ENCODE peak calls at places on chromosome 1, in four cellular contexts. N, C, I and M are unnamed samples.

GRCh38 chr1:200343874-200344273 is 66.0 kb downstream of the ZNF281 start:
- DNase-seq in C (no peak), N (no peak), I (no peak), M (no peak)

GRCh38 chr1:216626394-216627067 is 96.7 kb downstream of the ESRRG start:
- DNase-seq in C (no peak), I (no peak), N (no peak), M (no peak)

GRCh38 chr1:100100202-100100601 is 32.5 kb downstream of the SASS6 start:
- DNase-seq in N (peak), C (no peak), I (no peak), M (no peak)

GRCh38 chr1:231171623-231172197 is 9.9 kb downstream of the TRIM67 start:
- DNase-seq in I (no peak), C (no peak), N (no peak), M (no peak)

GRCh38 chr1:71390518-71390917 is 309.7 kb upstream of the ZRANB2 start:
- DNase-seq in I (no peak), N (no peak), C (no peak), M (no peak)

GRCh38 chr1:28718601-28719331 is 18.0 kb upstream of the YTHDF2 start:
- DNase-seq in I (no peak), C (no peak), N (peak), M (no peak)

GRCh38 chr1:196609114-196609737 is 986 bp upstream of the KCNT2 start:
- DNase-seq in I (no peak), C (no peak), N (peak), M (no peak)

GRCh38 chr1:13812456-13813397 is 112.7 kb downstream of the PRDM2 start:
- DNase-seq in I (no peak), N (no peak), C (no peak), M (no peak)

GRCh38 chr1:10283318-10283984 is 73.1 kb downstream of the KIF1B start:
- DNase-seq in N (peak), C (peak), I (peak), M (no peak)

GRCh38 chr1:5889462-5889861 is 102.8 kb downstream of the NPHP4 start:
- DNase-seq in N (no peak), I (no peak), C (no peak), M (no peak)

GRCh38 chr1:116075981-116076380 is 35.2 kb upstream of the MAB21L3 start:
- DNase-seq in C (no peak), N (no peak), I (no peak), M (no peak)

GRCh38 chr1:206067486-206068302 is 14.7 kb downstream of the RHEX start:
- DNase-seq in I (no peak), N (peak), C (no peak), M (no peak)

GRCh38 chr1:107225706-107226105 is 84.9 kb downstream of the NTNG1 start:
- DNase-seq in C (no peak), N (no peak), I (no peak), M (no peak)

GRCh38 chr1:230012742-230013141 is 54.3 kb upstream of the GALNT2 start:
- DNase-seq in I (no peak), C (no peak), N (no peak), M (no peak)

GRCh38 chr1:35319988-35320713 is 51.6 kb downstream of the ZMYM4 start:
- DNase-seq in I (no peak), N (no peak), C (no peak), M (no peak)

GRCh38 chr1:170663441-170664282 is at the start of gene PRRX1:
- DNase-seq in N (no peak), C (no peak), I (no peak), M (no peak)

GRCh38 chr1:234588402-234588801 is 21.6 kb downstream of the IRF2BP2 start:
- DNase-seq in N (no peak), C (no peak), I (no peak), M (no peak)

GRCh38 chr1:162822391-162823200 is 32.1 kb downstream of the HSD17B7 start:
- DNase-seq in N (no peak), C (no peak), I (no peak), M (no peak)

GRCh38 chr1:228009116-228009827 is 2.5 kb downstream of the WNT3A start:
- DNase-seq in I (no peak), C (no peak), N (no peak), M (no peak)

GRCh38 chr1:117732956-117733355 is 127.1 kb downstream of the TENT5C start:
- DNase-seq in I (no peak), N (no peak), C (no peak), M (no peak)

GRCh38 chr1:2205191-2205952 is 10.8 kb upstream of the FAAP20 start:
- DNase-seq in C (peak), N (peak), I (no peak), M (peak)

GRCh38 chr1:111139234-111139955 is 498 bp downstream of the DRAM2 start:
- DNase-seq in I (peak), N (peak), C (peak), M (peak)

GRCh38 chr1:4796999-4797375 is 142.6 kb downstream of the AJAP1 start:
- DNase-seq in I (no peak), N (no peak), C (no peak), M (no peak)

GRCh38 chr1:177948336-177948972 is 21.4 kb downstream of the SEC16B start:
- DNase-seq in N (peak), I (peak), C (no peak), M (peak)

GRCh38 chr1:5891736-5892135 is 100.5 kb downstream of the NPHP4 start:
- DNase-seq in C (no peak), I (no peak), N (no peak), M (no peak)

GRCh38 chr1:64471218-64471719 is 1.3 kb downstream of the CACHD1 start:
- DNase-seq in C (no peak), N (no peak), I (no peak), M (no peak)

GRCh38 chr1:234893725-234894630 is 234.7 kb downstream of the TOMM20 start:
- DNase-seq in N (peak), C (no peak), I (no peak), M (no peak)

GRCh38 chr1:53644496-53644895 is 94.5 kb downstream of the GLIS1 start:
- DNase-seq in N (no peak), C (no peak), I (no peak), M (no peak)

GRCh38 chr1:115069186-115069585 is 20.1 kb downstream of the TSPAN2 start:
- DNase-seq in I (no peak), N (no peak), C (no peak), M (no peak)

GRCh38 chr1:1182491-1183220 is 9.0 kb downstream of the TTLL10 start:
- DNase-seq in I (no peak), N (no peak), C (no peak), M (no peak)

GRCh38 chr1:97334454-97334853 is 586.4 kb downstream of the DPYD start:
- DNase-seq in C (no peak), N (no peak), I (no peak), M (no peak)

GRCh38 chr1:35243681-35244080 is 24.8 kb upstream of the ZMYM4 start:
- DNase-seq in I (no peak), C (no peak), N (no peak), M (peak)

GRCh38 chr1:222557148-222557547 is 9.2 kb upstream of the HHIPL2 start:
- DNase-seq in I (no peak), C (no peak), N (no peak), M (no peak)

GRCh38 chr1:235441159-235441685 is 63.0 kb downstream of the B3GALNT2 start:
- DNase-seq in N (no peak), C (no peak), I (no peak), M (no peak)

GRCh38 chr1:156154317-156154749 is 948 bp downstream of the SEMA4A start:
- DNase-seq in C (peak), N (no peak), I (peak), M (peak)

GRCh38 chr1:63892632-63893395 is 119.0 kb downstream of the ROR1 start:
- DNase-seq in C (peak), N (no peak), I (peak), M (no peak)

GRCh38 chr1:93143136-93143535 is 37.1 kb downstream of the TMED5 start:
- DNase-seq in I (no peak), C (peak), N (no peak), M (no peak)

DNA sequence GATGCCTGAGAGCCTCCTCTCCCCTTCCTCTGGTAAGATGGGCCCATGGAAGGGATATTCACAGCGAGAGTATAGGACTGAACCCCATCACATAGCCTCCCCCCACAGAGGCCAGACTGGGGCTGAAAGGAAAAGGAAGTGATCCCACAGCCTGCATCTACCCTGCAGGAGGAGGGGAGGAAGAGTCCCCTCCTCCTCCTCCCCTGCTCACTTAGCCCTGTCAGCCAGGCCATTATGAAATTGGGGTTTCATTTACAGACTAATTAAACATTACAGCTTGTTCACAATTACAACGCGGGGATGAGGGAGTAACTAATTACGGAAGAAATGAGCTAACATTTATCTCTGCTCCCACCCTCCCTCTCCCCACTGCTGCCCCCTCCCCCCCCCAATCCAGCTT is 25.4 kb downstream of the DMAP1 start:
- DNase-seq in C (no peak), I (no peak), N (no peak), M (no peak)
- TF ChIP-seq SPI1 in C (no peak), I (no peak), N (no peak), M (no peak)

GRCh38 chr1:68955424-68955823 is 458.5 kb upstream of the DEPDC1 start:
- DNase-seq in I (no peak), N (no peak), C (no peak), M (no peak)

GRCh38 chr1:68953316-68953715 is 456.4 kb upstream of the DEPDC1 start:
- DNase-seq in C (no peak), N (no peak), I (no peak), M (no peak)

GRCh38 chr1:68959631-68960030 is 462.7 kb upstream of the DEPDC1 start:
- DNase-seq in C (no peak), N (no peak), I (no peak), M (no peak)

GRCh38 chr1:68958957-68959356 is 462.1 kb upstream of the DEPDC1 start:
- DNase-seq in C (no peak), N (no peak), I (no peak), M (no peak)

DNA sequence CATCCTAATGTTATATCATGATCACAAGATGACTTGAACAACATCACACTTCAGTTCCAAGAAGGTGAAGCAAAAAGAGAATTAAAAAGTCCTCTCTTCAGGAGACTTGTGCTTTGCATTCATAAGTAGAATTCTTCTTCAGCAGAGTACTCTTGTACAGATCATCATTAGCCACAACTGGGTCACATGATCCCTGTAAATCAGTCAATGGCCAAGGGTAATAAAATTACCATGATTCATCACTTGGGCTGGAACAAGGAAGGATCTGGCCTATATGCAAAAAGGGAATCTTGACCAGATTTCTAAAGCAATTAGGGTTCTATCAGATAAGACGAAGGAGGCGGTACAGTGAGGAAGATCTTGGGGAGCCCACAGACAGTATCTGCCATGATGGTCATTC is 458.0 kb upstream of the DEPDC1 start:
- DNase-seq in I (no peak), N (no peak), C (no peak), M (no peak)
- TF ChIP-seq SPI1 in I (no peak), N (no peak), C (no peak), M (no peak)

GRCh38 chr1:224267922-224268321 is 62.0 kb downstream of the NVL start:
- DNase-seq in C (no peak), I (no peak), N (no peak), M (no peak)

GRCh38 chr1:224276768-224277487 is 53.0 kb downstream of the NVL start:
- DNase-seq in I (no peak), N (no peak), C (no peak), M (no peak)

GRCh38 chr1:224274970-224275626 is 54.9 kb downstream of the NVL start:
- DNase-seq in I (no peak), N (no peak), C (no peak), M (no peak)

GRCh38 chr1:224271106-224271505 is 58.9 kb downstream of the NVL start:
- DNase-seq in N (no peak), I (no peak), C (no peak), M (no peak)

GRCh38 chr1:224273651-224274050 is 56.3 kb downstream of the NVL start:
- DNase-seq in I (no peak), N (no peak), C (no peak), M (no peak)
- TF ChIP-seq SPI1 in I (no peak), N (no peak), C (no peak), M (no peak)

GRCh38 chr1:207221934-207222351 is 99.5 kb upstream of the CD55 start:
- DNase-seq in N (peak), I (no peak), C (no peak), M (no peak)
- TF ChIP-seq SPI1 in N (no peak), I (no peak), C (no peak), M (no peak)

GRCh38 chr1:62194651-62195282 is at the start of gene L1TD1:
- DNase-seq in C (no peak), N (no peak), I (no peak), M (no peak)
- TF ChIP-seq SPI1 in C (no peak), N (no peak), I (no peak), M (no peak)

DNA sequence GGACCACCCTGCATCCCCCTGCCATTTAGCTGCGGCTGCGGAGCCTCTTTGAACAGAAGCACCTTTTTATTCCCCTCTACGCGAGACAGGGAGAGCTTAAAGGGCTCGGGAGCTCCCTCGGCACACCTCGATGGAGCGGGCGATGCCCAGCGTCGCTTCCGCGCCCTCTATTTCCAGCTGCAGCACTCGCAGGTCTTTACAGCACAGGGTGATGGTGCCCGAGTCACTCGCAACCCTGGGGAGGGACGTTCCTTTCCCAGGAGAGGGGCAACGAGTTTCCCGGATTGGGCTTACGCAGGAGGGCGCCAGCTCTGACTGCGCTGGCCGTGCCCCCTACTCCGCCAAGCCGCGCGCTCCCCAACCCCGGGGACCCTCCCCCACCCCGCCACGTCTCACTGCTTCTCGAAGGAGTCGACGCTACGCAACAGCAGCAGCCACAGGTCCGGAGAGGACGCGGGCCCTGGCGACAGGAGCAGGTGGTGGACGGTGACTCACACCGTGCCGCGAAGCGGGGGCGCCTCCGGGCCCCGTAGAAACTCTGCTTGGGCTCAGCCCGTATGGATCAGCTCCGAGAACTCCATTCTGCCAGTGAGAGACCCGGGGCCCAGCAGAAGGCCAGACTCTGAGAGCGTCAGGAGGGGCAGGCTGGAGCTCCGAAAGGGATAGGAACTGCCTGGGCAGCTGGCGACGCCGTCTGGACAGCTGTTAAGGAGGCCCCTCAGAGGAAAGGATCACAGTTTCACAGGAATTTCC is 5.8 kb upstream of the FAM167B start:
- DNase-seq in I (peak), N (peak), C (no peak), M (no peak)
- TF ChIP-seq SPI1 in I (no peak), N (no peak), C (no peak), M (no peak)

GRCh38 chr1:84855947-84856660 is 36.9 kb downstream of the LPAR3 start:
- DNase-seq in I (no peak), N (no peak), C (no peak), M (no peak)

GRCh38 chr1:84855168-84855567 is 37.8 kb downstream of the LPAR3 start:
- DNase-seq in N (no peak), C (no peak), I (no peak), M (no peak)

GRCh38 chr1:84851839-84852238 is 41.2 kb downstream of the LPAR3 start:
- DNase-seq in I (no peak), C (no peak), N (no peak), M (no peak)

GRCh38 chr1:84856871-84857270 is 36.1 kb downstream of the LPAR3 start:
- DNase-seq in I (no peak), N (no peak), C (no peak), M (no peak)

DNA sequence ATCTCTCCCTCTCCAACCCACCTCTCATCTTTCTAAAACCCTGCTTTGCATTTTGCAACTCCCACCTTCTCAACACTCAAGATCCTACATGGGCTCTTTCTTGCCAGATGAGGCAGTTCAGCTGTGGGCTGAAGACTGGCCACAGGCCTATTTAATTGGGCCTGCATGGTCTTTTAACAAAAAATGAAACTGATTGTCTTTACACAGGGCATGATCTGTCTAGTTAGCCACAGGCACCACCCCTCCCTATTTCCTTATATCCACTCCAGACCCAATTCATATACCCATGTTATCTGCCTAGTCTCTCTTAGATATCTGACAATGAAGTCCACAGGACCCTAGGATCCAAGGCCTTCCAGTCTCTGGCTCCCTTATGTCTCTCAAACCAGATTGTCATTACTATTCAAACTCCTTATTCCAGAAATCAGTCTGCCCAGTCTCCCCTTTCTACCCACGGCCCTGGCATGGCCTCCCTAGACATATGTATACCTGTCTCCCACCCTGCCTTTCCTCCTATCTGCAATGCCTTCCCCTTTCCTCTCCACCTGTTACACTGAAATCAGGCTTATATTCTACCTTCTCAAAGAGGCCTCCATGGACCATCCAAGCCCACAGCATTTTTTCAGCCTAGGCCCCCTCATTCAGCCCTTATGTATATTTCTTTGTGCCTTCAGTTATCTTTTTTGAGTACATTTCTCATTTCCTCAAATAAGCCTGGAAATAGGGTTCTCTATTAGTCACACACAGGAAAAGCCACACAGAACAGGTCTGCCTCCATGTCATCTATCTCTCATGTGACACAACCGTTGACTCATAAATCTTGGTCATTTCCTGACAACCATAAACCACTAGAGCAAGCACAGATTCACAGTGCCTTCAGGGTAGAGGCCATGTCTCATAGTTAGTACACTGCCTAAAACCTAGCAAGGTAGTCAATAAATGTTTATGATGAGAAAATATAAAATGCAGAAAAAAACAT is 39.0 kb downstream of the LPAR3 start:
- DNase-seq in I (peak), C (peak), N (peak), M (peak)
- TF ChIP-seq SPI1 in I (peak), C (peak), N (no peak), M (no peak)

GRCh38 chr1:192265774-192266173 is 51.0 kb upstream of the RGS21 start:
- DNase-seq in I (no peak), C (no peak), N (no peak), M (no peak)

GRCh38 chr1:192260076-192260475 is 56.7 kb upstream of the RGS21 start:
- DNase-seq in I (no peak), N (peak), C (no peak), M (no peak)

GRCh38 chr1:192261476-192261875 is 55.3 kb upstream of the RGS21 start:
- DNase-seq in C (no peak), I (no peak), N (no peak), M (no peak)

GRCh38 chr1:192266645-192267044 is 50.1 kb upstream of the RGS21 start:
- DNase-seq in I (no peak), C (no peak), N (peak), M (no peak)

DNA sequence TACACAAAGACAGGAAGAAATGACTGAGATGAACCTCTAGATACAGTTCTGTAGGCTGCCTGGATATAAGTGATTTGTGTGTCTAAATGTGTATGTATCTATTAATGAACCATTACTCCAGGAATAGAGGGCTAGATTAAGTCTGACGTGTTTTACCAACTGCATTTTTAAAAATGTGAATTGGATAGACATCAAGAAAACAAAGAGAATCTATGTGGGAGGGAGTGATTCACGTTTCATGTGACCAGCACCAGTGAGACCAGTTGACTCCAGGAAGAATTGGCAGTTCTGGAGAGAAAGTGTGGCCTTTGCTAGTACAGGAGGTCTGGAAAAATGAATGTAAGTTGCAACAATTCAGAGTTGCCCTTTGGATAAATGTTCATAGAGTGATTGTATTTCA is 53.4 kb upstream of the RGS21 start:
- DNase-seq in N (peak), I (no peak), C (no peak), M (no peak)
- TF ChIP-seq SPI1 in N (no peak), I (no peak), C (no peak), M (no peak)